ENCODE peak calls at places on chromosomes 11 and 22, in five cellular contexts. J, G, B, V and T are unnamed samples. For H3K36me3, the result is how much of the 10 kb centered on the place peaks cover.

GRCh38 chr11:47185305-47186075 is 744 bp downstream of the PACSIN3 start:
- DNase-seq in J (peak), G (peak), B (no peak), V (peak), T (no peak)

GRCh38 chr11:123063396-123064267 is 1.7 kb upstream of the HSPA8 start:
- DNase-seq in J (peak), G (peak), B (peak), V (no peak), T (peak)

GRCh38 chr11:84012171-84012826 is 726.1 kb upstream of the CCDC90B start:
- DNase-seq in J (no peak), G (no peak), B (no peak), V (no peak), T (no peak)

GRCh38 chr11:11152877-11153276 is 200.2 kb downstream of the CSNK2A3 start:
- DNase-seq in J (no peak), G (no peak), B (no peak), V (no peak), T (no peak)

GRCh38 chr22:18067121-18067520 is 10.7 kb upstream of the PEX26 start:
- DNase-seq in J (no peak), G (no peak), B (no peak), V (no peak), T (no peak)

GRCh38 chr11:100576044-100577021 is 110.8 kb upstream of the ARHGAP42 start:
- DNase-seq in J (no peak), G (peak), B (no peak), V (no peak), T (no peak)

GRCh38 chr22:19524170-19525115 is at the start of gene CLDN5:
- DNase-seq in J (peak), G (no peak), B (peak), V (no peak), T (no peak)

GRCh38 chr11:85752890-85753581 is 57.9 kb downstream of the SYTL2 start:
- DNase-seq in J (no peak), G (no peak), B (peak), V (no peak), T (peak)

GRCh38 chr22:45261407-45262088 is 20.9 kb upstream of the KIAA0930 start:
- DNase-seq in J (no peak), G (no peak), B (peak), V (no peak), T (no peak)

GRCh38 chr11:1196516-1197391 is 26.1 kb upstream of the MUC5B start:
- DNase-seq in J (peak), G (no peak), B (peak), V (no peak), T (no peak)

GRCh38 chr11:92302766-92303165 is 78.1 kb downstream of the FAT3 start:
- DNase-seq in J (no peak), G (no peak), B (no peak), V (no peak), T (no peak)

GRCh38 chr11:16985297-16985696 is 28.9 kb downstream of the PLEKHA7 start:
- DNase-seq in J (no peak), G (no peak), B (peak), V (no peak), T (no peak)

GRCh38 chr11:114197799-114198500 is 98.2 kb upstream of the NNMT start:
- DNase-seq in J (peak), G (peak), B (no peak), V (no peak), T (no peak)

GRCh38 chr22:17009640-17010291 is 1.7 kb upstream of the GAB4 start:
- DNase-seq in J (no peak), G (no peak), B (no peak), V (no peak), T (no peak)

GRCh38 chr11:85299247-85299646 is 327.9 kb downstream of the DLG2 start:
- DNase-seq in J (no peak), G (no peak), B (no peak), V (no peak), T (no peak)

GRCh38 chr11:75925785-75926164 is 110.8 kb downstream of the UVRAG start:
- DNase-seq in J (no peak), G (peak), B (no peak), V (peak), T (no peak)

GRCh38 chr22:43174941-43175531 is 11.9 kb downstream of the TTLL12 start:
- DNase-seq in J (no peak), G (peak), B (no peak), V (no peak), T (no peak)

GRCh38 chr22:19430890-19431541 is 517 bp downstream of the HIRA start:
- DNase-seq in J (no peak), G (peak), B (peak), V (no peak), T (peak)

GRCh38 chr22:48613566-48614200 is 1214.0 kb downstream of the BRD1 start:
- DNase-seq in J (no peak), G (no peak), B (no peak), V (no peak), T (no peak)

GRCh38 chr11:1422481-1422880 is 32.7 kb downstream of the BRSK2 start:
- DNase-seq in J (no peak), G (no peak), B (no peak), V (no peak), T (no peak)

GRCh38 chr11:114779189-114779588 is 100.9 kb downstream of the NXPE2 start:
- DNase-seq in J (no peak), G (no peak), B (no peak), V (no peak), T (no peak)

GRCh38 chr11:106231591-106231990 is 154.1 kb downstream of the AASDHPPT start:
- DNase-seq in J (no peak), G (peak), B (no peak), V (no peak), T (no peak)

GRCh38 chr22:39174498-39175120 is 22.1 kb upstream of the CBX7 start:
- DNase-seq in J (peak), G (peak), B (peak), V (peak), T (peak)

GRCh38 chr11:91163619-91164451 is 941.0 kb upstream of the CHORDC1 start:
- DNase-seq in J (no peak), G (peak), B (no peak), V (peak), T (no peak)

GRCh38 chr11:76315182-76315853 is 65.6 kb downstream of the THAP12 start:
- DNase-seq in J (no peak), G (peak), B (no peak), V (no peak), T (no peak)

GRCh38 chr11:79617561-79617960 is 176.7 kb upstream of the TENM4 start:
- DNase-seq in J (no peak), G (peak), B (no peak), V (no peak), T (no peak)

GRCh38 chr22:50684986-50685385 is 12.4 kb downstream of the SHANK3 start:
- DNase-seq in J (no peak), G (no peak), B (peak), V (no peak), T (no peak)

GRCh38 chr11:19374189-19374588 is 133.4 kb upstream of the E2F8 start:
- DNase-seq in J (no peak), G (peak), B (no peak), V (peak), T (no peak)

GRCh38 chr11:6248248-6248647 is 9.4 kb downstream of the CNGA4 start:
- DNase-seq in J (no peak), G (no peak), B (no peak), V (no peak), T (no peak)

GRCh38 chr11:6251990-6252473 is 7.6 kb upstream of the CCKBR start:
- DNase-seq in J (peak), G (no peak), B (peak), V (no peak), T (no peak)

GRCh38 chr11:6251120-6251733 is 8.4 kb upstream of the CCKBR start:
- DNase-seq in J (peak), G (peak), B (peak), V (peak), T (peak)

GRCh38 chr11:6253196-6253595 is 6.4 kb upstream of the CCKBR start:
- DNase-seq in J (no peak), G (no peak), B (no peak), V (no peak), T (no peak)

GRCh38 chr11:6249822-6250555 is 9.6 kb upstream of the CCKBR start:
- DNase-seq in J (peak), G (peak), B (peak), V (peak), T (no peak)
- H3K27ac ChIP-seq in J (no peak), G (no peak), B (no peak), V (no peak), T (no peak)

GRCh38 chr22:23938328-23939016 is 22.5 kb downstream of the GSTT2B start:
- DNase-seq in J (no peak), G (no peak), B (no peak), V (no peak), T (no peak)
- H3K36me3 ChIP-seq in J (under half), G (under half), B (under half), V (under half), T (under half)

GRCh38 chr11:66595245-66595904 is 2.4 kb downstream of the CCS start:
- DNase-seq in J (peak), G (no peak), B (peak), V (no peak), T (no peak)

GRCh38 chr11:66592457-66593302 is at the start of the genes CCDC87 and CCS:
- DNase-seq in J (peak), G (peak), B (peak), V (no peak), T (peak)

GRCh38 chr11:66591175-66591574 is 1.7 kb downstream of the CCDC87 start:
- DNase-seq in J (no peak), G (no peak), B (no peak), V (no peak), T (no peak)

GRCh38 chr11:66593303-66593635 is 284 bp downstream of the CCS start:
- DNase-seq in J (peak), G (no peak), B (no peak), V (no peak), T (no peak)

GRCh38 chr11:66593650-66594049 is 665 bp downstream of the CCS start:
- DNase-seq in J (no peak), G (no peak), B (no peak), V (no peak), T (no peak)
- H3K27ac ChIP-seq in J (peak), G (no peak), B (peak), V (peak), T (peak)

GRCh38 chr11:35978891-35979290 is 35.0 kb downstream of the LDLRAD3 start:
- DNase-seq in J (no peak), G (no peak), B (no peak), V (no peak), T (no peak)
- H3K36me3 ChIP-seq in J (under half), G (under half), B (under half), V (under half), T (under half)